ENCODE peak calls at places on chromosomes 4 and X, in ten cellular contexts. One of them, this sample, is unnamed.

GRCh38 chr4:67765401-67765800 is 11.2 kb upstream of the GNRHR start:
- DNase-seq in cardiac muscle cell: no peak
- DNase-seq in AG09309: no peak
- DNase-seq in IMR-90: peak
- DNase-seq in HFF-Myc: no peak
- DNase-seq in left lung: no peak
- DNase-seq in astrocyte: peak
- DNase-seq in PC-9: no peak
- DNase-seq in brain microvascular endothelial cell: no peak
- DNase-seq in endodermal cell: no peak
- DNase-seq in this sample: peak

GRCh38 chr4:2290488-2290887 is 28.6 kb upstream of the MXD4 start:
- DNase-seq in HFF-Myc: no peak
- DNase-seq in PC-9: no peak
- DNase-seq in cardiac muscle cell: no peak
- DNase-seq in endodermal cell: no peak
- DNase-seq in IMR-90: no peak
- DNase-seq in AG09309: no peak
- DNase-seq in astrocyte: no peak
- DNase-seq in left lung: no peak
- DNase-seq in brain microvascular endothelial cell: no peak
- DNase-seq in this sample: no peak

GRCh38 chr4:157978680-157979361 is 194.0 kb downstream of the GASK1B start:
- DNase-seq in AG09309: no peak
- DNase-seq in cardiac muscle cell: peak
- DNase-seq in endodermal cell: peak
- DNase-seq in left lung: no peak
- DNase-seq in brain microvascular endothelial cell: peak
- DNase-seq in IMR-90: peak
- DNase-seq in HFF-Myc: peak
- DNase-seq in PC-9: peak
- DNase-seq in astrocyte: peak
- DNase-seq in this sample: peak

GRCh38 chr4:138952405-138952804 is 63.2 kb upstream of the NOCT start:
- DNase-seq in PC-9: peak
- DNase-seq in brain microvascular endothelial cell: no peak
- DNase-seq in AG09309: no peak
- DNase-seq in IMR-90: peak
- DNase-seq in astrocyte: peak
- DNase-seq in left lung: no peak
- DNase-seq in cardiac muscle cell: no peak
- DNase-seq in endodermal cell: no peak
- DNase-seq in HFF-Myc: no peak
- DNase-seq in this sample: no peak

GRCh38 chr4:141254326-141254725 is 33.6 kb downstream of the ZNF330 start:
- DNase-seq in cardiac muscle cell: no peak
- DNase-seq in HFF-Myc: no peak
- DNase-seq in IMR-90: no peak
- DNase-seq in astrocyte: no peak
- DNase-seq in endodermal cell: peak
- DNase-seq in left lung: no peak
- DNase-seq in brain microvascular endothelial cell: no peak
- DNase-seq in PC-9: no peak
- DNase-seq in AG09309: no peak
- DNase-seq in this sample: no peak

GRCh38 chrX:120781416-120781815 is 94.2 kb downstream of the CT47B1 start:
- DNase-seq in astrocyte: peak
- DNase-seq in brain microvascular endothelial cell: no peak
- DNase-seq in cardiac muscle cell: no peak
- DNase-seq in AG09309: no peak
- DNase-seq in IMR-90: no peak
- DNase-seq in PC-9: no peak
- DNase-seq in left lung: no peak
- DNase-seq in endodermal cell: no peak
- DNase-seq in HFF-Myc: no peak
- DNase-seq in this sample: no peak

GRCh38 chr4:152352645-152353116 is 183.2 kb downstream of the FBXW7 start:
- DNase-seq in PC-9: no peak
- DNase-seq in astrocyte: peak
- DNase-seq in left lung: peak
- DNase-seq in cardiac muscle cell: peak
- DNase-seq in endodermal cell: peak
- DNase-seq in IMR-90: peak
- DNase-seq in AG09309: peak
- DNase-seq in brain microvascular endothelial cell: peak
- DNase-seq in HFF-Myc: peak
- DNase-seq in this sample: peak

GRCh38 chr4:98653890-98654867 is 4.2 kb downstream of the TSPAN5 start:
- DNase-seq in PC-9: no peak
- DNase-seq in IMR-90: peak
- DNase-seq in cardiac muscle cell: no peak
- DNase-seq in AG09309: peak
- DNase-seq in HFF-Myc: peak
- DNase-seq in left lung: no peak
- DNase-seq in endodermal cell: no peak
- DNase-seq in astrocyte: peak
- DNase-seq in brain microvascular endothelial cell: peak
- DNase-seq in this sample: peak

GRCh38 chr4:123198706-123199105 is 197.9 kb upstream of the SPRY1 start:
- DNase-seq in cardiac muscle cell: no peak
- DNase-seq in PC-9: no peak
- DNase-seq in AG09309: no peak
- DNase-seq in IMR-90: peak
- DNase-seq in brain microvascular endothelial cell: no peak
- DNase-seq in endodermal cell: no peak
- DNase-seq in HFF-Myc: no peak
- DNase-seq in left lung: no peak
- DNase-seq in astrocyte: peak
- DNase-seq in this sample: no peak

GRCh38 chr4:118173956-118174355 is 139.7 kb downstream of the NDST3 start:
- DNase-seq in left lung: no peak
- DNase-seq in cardiac muscle cell: no peak
- DNase-seq in endodermal cell: no peak
- DNase-seq in astrocyte: peak
- DNase-seq in IMR-90: peak
- DNase-seq in brain microvascular endothelial cell: peak
- DNase-seq in AG09309: peak
- DNase-seq in PC-9: no peak
- DNase-seq in HFF-Myc: peak
- DNase-seq in this sample: peak

GRCh38 chr4:22987861-22988260 is 295.1 kb downstream of the GBA3 start:
- DNase-seq in astrocyte: peak
- DNase-seq in cardiac muscle cell: no peak
- DNase-seq in PC-9: no peak
- DNase-seq in AG09309: no peak
- DNase-seq in IMR-90: peak
- DNase-seq in left lung: no peak
- DNase-seq in HFF-Myc: no peak
- DNase-seq in endodermal cell: no peak
- DNase-seq in brain microvascular endothelial cell: peak
- DNase-seq in this sample: peak

GRCh38 chr4:97867557-97868091 is 275.7 kb downstream of the STPG2 start:
- DNase-seq in PC-9: no peak
- DNase-seq in cardiac muscle cell: no peak
- DNase-seq in HFF-Myc: no peak
- DNase-seq in IMR-90: no peak
- DNase-seq in endodermal cell: no peak
- DNase-seq in left lung: no peak
- DNase-seq in brain microvascular endothelial cell: no peak
- DNase-seq in astrocyte: no peak
- DNase-seq in AG09309: no peak
- DNase-seq in this sample: no peak

GRCh38 chr4:62930884-62931283 is 1478.4 kb downstream of the TECRL start:
- DNase-seq in PC-9: no peak
- DNase-seq in AG09309: no peak
- DNase-seq in astrocyte: no peak
- DNase-seq in endodermal cell: no peak
- DNase-seq in cardiac muscle cell: no peak
- DNase-seq in brain microvascular endothelial cell: no peak
- DNase-seq in left lung: no peak
- DNase-seq in HFF-Myc: no peak
- DNase-seq in IMR-90: no peak
- DNase-seq in this sample: no peak

GRCh38 chr4:118732591-118733330 is 47.6 kb downstream of the METTL14 start:
- DNase-seq in PC-9: no peak
- DNase-seq in AG09309: peak
- DNase-seq in IMR-90: peak
- DNase-seq in astrocyte: peak
- DNase-seq in brain microvascular endothelial cell: peak
- DNase-seq in HFF-Myc: no peak
- DNase-seq in left lung: no peak
- DNase-seq in endodermal cell: no peak
- DNase-seq in cardiac muscle cell: no peak
- DNase-seq in this sample: peak

GRCh38 chrX:47674776-47675175 is 15.8 kb upstream of the UXT start:
- DNase-seq in endodermal cell: no peak
- DNase-seq in left lung: no peak
- DNase-seq in PC-9: no peak
- DNase-seq in HFF-Myc: no peak
- DNase-seq in cardiac muscle cell: no peak
- DNase-seq in brain microvascular endothelial cell: no peak
- DNase-seq in astrocyte: no peak
- DNase-seq in AG09309: no peak
- DNase-seq in IMR-90: no peak
- DNase-seq in this sample: no peak

GRCh38 chrX:125436855-125437254 is 117.2 kb downstream of the TEX13C start:
- DNase-seq in IMR-90: no peak
- DNase-seq in PC-9: no peak
- DNase-seq in brain microvascular endothelial cell: no peak
- DNase-seq in astrocyte: no peak
- DNase-seq in left lung: no peak
- DNase-seq in AG09309: no peak
- DNase-seq in endodermal cell: no peak
- DNase-seq in cardiac muscle cell: peak
- DNase-seq in HFF-Myc: no peak
- DNase-seq in this sample: no peak

GRCh38 chr4:4810365-4810764 is 49.1 kb upstream of the MSX1 start:
- DNase-seq in endodermal cell: no peak
- DNase-seq in PC-9: no peak
- DNase-seq in brain microvascular endothelial cell: no peak
- DNase-seq in left lung: no peak
- DNase-seq in cardiac muscle cell: no peak
- DNase-seq in AG09309: no peak
- DNase-seq in astrocyte: no peak
- DNase-seq in HFF-Myc: no peak
- DNase-seq in IMR-90: no peak
- DNase-seq in this sample: no peak

GRCh38 chr4:76803522-76803921 is 94.4 kb downstream of the SOWAHB start:
- DNase-seq in PC-9: peak
- DNase-seq in cardiac muscle cell: no peak
- DNase-seq in endodermal cell: peak
- DNase-seq in IMR-90: peak
- DNase-seq in brain microvascular endothelial cell: peak
- DNase-seq in left lung: no peak
- DNase-seq in astrocyte: peak
- DNase-seq in HFF-Myc: peak
- DNase-seq in AG09309: peak
- DNase-seq in this sample: peak

DNA sequence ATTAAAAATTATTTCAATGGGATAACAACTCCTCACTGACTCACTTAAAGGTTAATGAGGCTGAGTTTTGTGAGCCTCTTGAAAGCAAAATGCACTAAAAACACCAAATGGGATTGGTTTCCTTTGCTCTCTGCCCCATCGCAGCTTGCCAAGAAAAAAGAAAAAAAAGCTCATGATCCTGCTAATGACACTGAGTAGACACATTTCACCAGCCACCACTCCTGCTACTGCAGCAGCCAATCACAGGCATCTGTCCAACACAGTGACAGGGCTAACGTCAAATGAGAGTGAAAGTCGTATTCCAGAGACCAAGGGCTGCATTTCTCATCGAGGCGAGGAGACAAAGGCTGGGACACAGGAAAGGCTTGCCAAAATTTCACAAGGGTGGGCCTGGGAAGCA is 5.2 kb downstream of the APBB2 start:
- DNase-seq in left lung: no peak
- DNase-seq in astrocyte: peak
- DNase-seq in AG09309: no peak
- DNase-seq in HFF-Myc: no peak
- DNase-seq in cardiac muscle cell: no peak
- DNase-seq in IMR-90: no peak
- DNase-seq in brain microvascular endothelial cell: no peak
- DNase-seq in PC-9: no peak
- DNase-seq in endodermal cell: no peak
- DNase-seq in this sample: no peak
- H3K4me3 ChIP-seq in left lung: no peak
- H3K4me3 ChIP-seq in astrocyte: no peak
- H3K4me3 ChIP-seq in AG09309: no peak
- H3K4me3 ChIP-seq in HFF-Myc: no peak
- H3K4me3 ChIP-seq in cardiac muscle cell: no peak
- H3K4me3 ChIP-seq in IMR-90: no peak
- H3K4me3 ChIP-seq in brain microvascular endothelial cell: no peak
- H3K4me3 ChIP-seq in PC-9: no peak
- H3K4me3 ChIP-seq in endodermal cell: no peak
- H3K4me3 ChIP-seq in this sample: no peak

GRCh38 chrX:19373034-19373891 is 29.5 kb downstream of the PDHA1 start:
- DNase-seq in cardiac muscle cell: no peak
- DNase-seq in brain microvascular endothelial cell: no peak
- DNase-seq in PC-9: no peak
- DNase-seq in astrocyte: no peak
- DNase-seq in IMR-90: no peak
- DNase-seq in left lung: no peak
- DNase-seq in AG09309: no peak
- DNase-seq in endodermal cell: peak
- DNase-seq in HFF-Myc: no peak
- DNase-seq in this sample: no peak
- H3K4me3 ChIP-seq in cardiac muscle cell: no peak
- H3K4me3 ChIP-seq in brain microvascular endothelial cell: peak
- H3K4me3 ChIP-seq in PC-9: no peak
- H3K4me3 ChIP-seq in astrocyte: no peak
- H3K4me3 ChIP-seq in IMR-90: peak
- H3K4me3 ChIP-seq in left lung: no peak
- H3K4me3 ChIP-seq in AG09309: no peak
- H3K4me3 ChIP-seq in endodermal cell: peak
- H3K4me3 ChIP-seq in HFF-Myc: no peak
- H3K4me3 ChIP-seq in this sample: peak

DNA sequence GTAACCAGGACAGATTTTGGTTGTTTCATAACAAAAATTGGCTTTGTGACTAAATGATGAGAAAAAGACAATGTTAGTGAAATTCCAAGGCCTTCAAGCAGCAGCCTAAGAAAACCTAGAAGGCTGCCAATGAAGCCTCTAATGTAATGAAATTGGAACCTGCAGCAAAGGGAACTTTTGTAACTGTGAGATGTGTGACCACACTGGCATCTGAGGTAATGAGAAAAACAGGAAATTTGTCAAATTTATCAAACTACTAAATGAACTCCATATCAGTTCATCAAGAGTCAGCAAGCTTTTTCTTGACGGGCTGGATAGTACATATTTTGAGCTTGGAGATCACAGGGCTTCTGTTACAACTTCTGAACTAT is 30.4 kb upstream of the EMCN start:
- DNase-seq in endodermal cell: no peak
- DNase-seq in IMR-90: no peak
- DNase-seq in astrocyte: no peak
- DNase-seq in brain microvascular endothelial cell: no peak
- DNase-seq in cardiac muscle cell: no peak
- DNase-seq in AG09309: no peak
- DNase-seq in PC-9: no peak
- DNase-seq in left lung: no peak
- DNase-seq in HFF-Myc: no peak
- DNase-seq in this sample: no peak
- H3K4me3 ChIP-seq in endodermal cell: no peak
- H3K4me3 ChIP-seq in IMR-90: no peak
- H3K4me3 ChIP-seq in astrocyte: no peak
- H3K4me3 ChIP-seq in brain microvascular endothelial cell: no peak
- H3K4me3 ChIP-seq in cardiac muscle cell: no peak
- H3K4me3 ChIP-seq in AG09309: no peak
- H3K4me3 ChIP-seq in PC-9: no peak
- H3K4me3 ChIP-seq in left lung: no peak
- H3K4me3 ChIP-seq in HFF-Myc: no peak
- H3K4me3 ChIP-seq in this sample: no peak

GRCh38 chr4:173917255-173917960 is 366.1 kb downstream of the FBXO8 start:
- DNase-seq in brain microvascular endothelial cell: peak
- DNase-seq in astrocyte: peak
- DNase-seq in AG09309: no peak
- DNase-seq in endodermal cell: no peak
- DNase-seq in IMR-90: peak
- DNase-seq in left lung: no peak
- DNase-seq in cardiac muscle cell: no peak
- DNase-seq in PC-9: no peak
- DNase-seq in HFF-Myc: no peak
- DNase-seq in this sample: peak
- H3K4me3 ChIP-seq in brain microvascular endothelial cell: peak
- H3K4me3 ChIP-seq in astrocyte: peak
- H3K4me3 ChIP-seq in AG09309: no peak
- H3K4me3 ChIP-seq in endodermal cell: no peak
- H3K4me3 ChIP-seq in IMR-90: no peak
- H3K4me3 ChIP-seq in left lung: no peak
- H3K4me3 ChIP-seq in cardiac muscle cell: no peak
- H3K4me3 ChIP-seq in PC-9: no peak
- H3K4me3 ChIP-seq in HFF-Myc: no peak
- H3K4me3 ChIP-seq in this sample: no peak

This sample was measured in foreskin fibroblast.